ENCODE peak calls at places on chromosome 12, in four cellular contexts. T is mesendoderm; H is CD8-positive, alpha-beta memory T cell; S is tibial artery. L is an unnamed sample. For H3K36me3, the result is how much of the 10 kb centered on the place peaks cover.

GRCh38 chr12:48454675-48455074 is 17.7 kb upstream of the ANP32D start:
- DNase-seq in H (no peak), T (peak), S (no peak), L (peak)

GRCh38 chr12:14958361-14959125 is 2.9 kb downstream of the ARHGDIB start:
- DNase-seq in S (no peak), H (no peak), T (no peak), L (no peak)

GRCh38 chr12:78308701-78309100 is 478.0 kb downstream of the NAV3 start:
- DNase-seq in T (no peak), H (no peak), S (no peak), L (no peak)

GRCh38 chr12:74641694-74642093 is 104.1 kb downstream of the ATXN7L3B start:
- DNase-seq in S (no peak), T (no peak), H (no peak), L (no peak)

GRCh38 chr12:28767836-28768348 is 381.2 kb upstream of the FAR2 start:
- DNase-seq in H (no peak), T (no peak), S (no peak), L (no peak)

GRCh38 chr12:4050340-4050739 is 177.1 kb upstream of the PARP11 start:
- DNase-seq in T (no peak), H (no peak), S (no peak), L (no peak)

GRCh38 chr12:1744932-1745331 is 54.1 kb downstream of the ADIPOR2 start:
- DNase-seq in T (peak), H (no peak), S (no peak), L (no peak)

GRCh38 chr12:108342985-108343384 is 3.9 kb upstream of the CMKLR1 start:
- DNase-seq in H (no peak), T (no peak), S (peak), L (no peak)

GRCh38 chr12:126608607-126609175 is 1543.5 kb downstream of the AACS start:
- DNase-seq in T (no peak), S (no peak), H (no peak), L (no peak)

GRCh38 chr12:46442239-46442638 is 69.7 kb upstream of the SLC38A2 start:
- DNase-seq in T (no peak), H (no peak), S (no peak), L (peak)

GRCh38 chr12:53750812-53751335 is 905 bp downstream of the CISTR start:
- DNase-seq in T (peak), H (no peak), S (peak), L (peak)

GRCh38 chr12:120710805-120711296 is 593 bp downstream of the UNC119B start:
- DNase-seq in S (no peak), H (no peak), T (peak), L (no peak)

GRCh38 chr12:93476555-93476954 is 9.2 kb downstream of the MRPL42 start:
- DNase-seq in T (no peak), S (no peak), H (no peak), L (no peak)

GRCh38 chr12:4107436-4107878 is 166.1 kb upstream of the CCND2 start:
- DNase-seq in T (peak), H (peak), S (no peak), L (peak)

GRCh38 chr12:121467638-121468403 is 67.9 kb downstream of the RNF34 start:
- DNase-seq in S (peak), T (peak), H (no peak), L (peak)

GRCh38 chr12:56461235-56462159 is 6.9 kb upstream of the SPRYD4 start:
- DNase-seq in H (no peak), T (no peak), S (no peak), L (no peak)

GRCh38 chr12:103827800-103828440 is 13.1 kb downstream of the NT5DC3 start:
- DNase-seq in S (no peak), H (no peak), T (no peak), L (no peak)

GRCh38 chr12:49259452-49259851 is 5.4 kb upstream of the TUBA1C start:
- DNase-seq in S (no peak), H (no peak), T (no peak), L (no peak)

GRCh38 chr12:124420972-124421674 is 126.2 kb downstream of the RFLNA start:
- DNase-seq in H (no peak), T (no peak), S (peak), L (no peak)

GRCh38 chr12:10178766-10179165 is at the start of gene TMEM52B:
- DNase-seq in S (no peak), T (no peak), H (no peak), L (no peak)

GRCh38 chr12:12979151-12979550 is 20.9 kb downstream of the HEBP1 start:
- DNase-seq in S (no peak), H (no peak), T (no peak), L (no peak)

GRCh38 chr12:69655616-69656336 is 43.3 kb downstream of the BEST3 start:
- DNase-seq in T (peak), H (no peak), S (no peak), L (no peak)
- H3K27ac ChIP-seq in T (no peak), H (no peak), S (peak), L (no peak)

DNA sequence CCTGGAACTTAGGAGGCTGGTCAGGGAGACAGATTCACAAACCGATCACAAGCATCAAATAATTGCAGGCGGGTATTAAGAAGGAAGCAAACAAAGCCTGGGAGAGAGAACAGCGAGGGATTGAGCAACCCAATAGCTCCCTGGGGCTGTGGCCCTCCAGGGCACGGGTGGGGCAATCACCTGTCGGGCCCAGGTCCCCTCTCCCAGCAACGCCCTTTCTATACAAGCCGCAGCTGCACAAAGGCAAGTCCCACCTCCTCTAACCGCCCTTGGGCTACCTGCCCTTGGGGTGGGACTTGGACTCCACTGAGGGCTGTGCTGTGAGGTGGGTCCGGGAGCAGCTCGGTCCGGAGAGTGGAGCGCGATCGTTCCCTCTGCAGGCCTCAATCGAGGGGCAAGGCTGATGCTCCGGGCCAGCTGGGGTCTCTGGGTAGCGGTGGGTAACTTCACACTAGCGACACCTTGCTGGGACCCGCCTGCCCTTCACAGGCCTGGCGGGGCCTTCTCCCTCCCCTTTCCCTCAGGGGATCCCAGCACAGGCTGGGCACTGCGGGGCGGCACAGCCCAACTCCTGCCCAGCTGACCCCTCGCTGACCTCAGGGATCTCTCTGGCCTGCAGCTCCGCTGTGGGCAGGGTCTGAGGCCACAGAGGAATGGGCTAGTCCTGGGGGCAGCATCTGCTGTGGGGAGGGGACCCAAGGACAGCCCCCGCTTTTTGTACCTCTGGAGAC is 8.0 kb downstream of the PHB2 start:
- DNase-seq in T (peak), H (no peak), S (peak), L (no peak)
- H3K4me3 ChIP-seq in T (peak), H (peak), S (no peak), L (peak)

GRCh38 chr12:122839907-122840554 is 4.8 kb downstream of the HIP1R start:
- DNase-seq in T (no peak), H (no peak), S (no peak), L (no peak)

GRCh38 chr12:122843472-122843871 is 8.2 kb downstream of the HIP1R start:
- DNase-seq in S (no peak), H (no peak), T (no peak), L (no peak)

GRCh38 chr12:122840580-122841513 is 5.6 kb downstream of the HIP1R start:
- DNase-seq in H (no peak), T (peak), S (no peak), L (no peak)

GRCh38 chr12:122842505-122843405 is 7.5 kb downstream of the HIP1R start:
- DNase-seq in S (peak), T (no peak), H (no peak), L (no peak)

GRCh38 chr12:122841544-122842321 is 6.5 kb downstream of the HIP1R start:
- DNase-seq in H (no peak), T (peak), S (peak), L (no peak)
- H3K36me3 ChIP-seq in H (under half), T (under half), S (under half), L (under half)

GRCh38 chr12:59700145-59700435 is 104.3 kb downstream of the SLC16A7 start:
- DNase-seq in H (no peak), T (no peak), S (no peak), L (no peak)
- H3K27ac ChIP-seq in H (no peak), T (no peak), S (no peak), L (peak)

GRCh38 chr12:100128509-100128908 is 14.2 kb downstream of the BLTP3B start:
- DNase-seq in H (no peak), T (peak), S (peak), L (peak)

GRCh38 chr12:100133200-100133599 is 9.5 kb downstream of the BLTP3B start:
- DNase-seq in H (no peak), S (no peak), T (no peak), L (no peak)

GRCh38 chr12:100123316-100124095 is 19.2 kb downstream of the BLTP3B start:
- DNase-seq in T (no peak), H (no peak), S (no peak), L (no peak)

GRCh38 chr12:100127766-100128508 is 14.7 kb downstream of the BLTP3B start:
- DNase-seq in T (no peak), H (no peak), S (no peak), L (peak)
- H3K4me3 ChIP-seq in T (no peak), H (no peak), S (no peak), L (peak)

GRCh38 chr12:27316947-27317346 is 15.7 kb upstream of the BMAL2 start:
- DNase-seq in S (no peak), T (no peak), H (no peak), L (no peak)
- H3K36me3 ChIP-seq in S (half or more), T (under half), H (under half), L (under half)